ENCODE peak calls at places on chromosomes 4 and X, in eight cellular contexts. D is gastrocnemius medialis, Q is hepatocyte, G is lung, L is Peyer's patch, K is cardiac muscle cell, Y is fibroblast of lung, W is ascending aorta. R is an unnamed sample. For H3K9me3, the result is how much of the 10 kb centered on the place peaks cover.

GRCh38 chr4:82423245-82424054 is 6.8 kb downstream of the HNRNPDL start:
- DNase-seq in D (no peak), Q (no peak), G (no peak), L (no peak), K (no peak), Y (peak), W (no peak), R (no peak)

GRCh38 chr4:139660518-139661149 is 5.0 kb upstream of the MGST2 start:
- DNase-seq in D (no peak), Q (peak), G (no peak), L (peak), K (peak), Y (no peak), W (no peak), R (no peak)

GRCh38 chrX:129682979-129683378 is 28.2 kb upstream of the APLN start:
- DNase-seq in D (no peak), Q (no peak), G (no peak), L (no peak), K (no peak), Y (no peak), W (no peak), R (no peak)

GRCh38 chr4:113012776-113013175 is 36.7 kb upstream of the ANK2 start:
- DNase-seq in D (no peak), Q (peak), G (no peak), L (no peak), K (no peak), Y (peak), W (no peak), R (no peak)

GRCh38 chr4:181301735-181302380 is 941.3 kb upstream of the TENM3 start:
- DNase-seq in D (no peak), Q (peak), G (no peak), L (peak), K (peak), Y (peak), W (no peak), R (no peak)

GRCh38 chr4:41692717-41693345 is 55.7 kb downstream of the PHOX2B start:
- DNase-seq in D (no peak), Q (peak), G (peak), L (peak), K (peak), Y (peak), W (no peak), R (no peak)

GRCh38 chrX:97898798-97899197 is 1015.1 kb downstream of the RPA4 start:
- DNase-seq in D (no peak), Q (no peak), G (no peak), L (no peak), K (no peak), Y (peak), W (no peak), R (no peak)

GRCh38 chr4:8164194-8164565 is 5.6 kb upstream of the ABLIM2 start:
- DNase-seq in D (peak), Q (no peak), G (no peak), L (no peak), K (no peak), Y (no peak), W (no peak), R (no peak)

GRCh38 chr4:17301869-17302268 is 210.0 kb downstream of the QDPR start:
- DNase-seq in D (no peak), Q (no peak), G (no peak), L (no peak), K (no peak), Y (no peak), W (no peak), R (no peak)

GRCh38 chr4:180380733-180381132 is 1862.5 kb upstream of the TENM3 start:
- DNase-seq in D (no peak), Q (no peak), G (no peak), L (no peak), K (no peak), Y (peak), W (no peak), R (no peak)

GRCh38 chr4:167930171-167930570 is 162.2 kb upstream of the ANXA10 start:
- DNase-seq in D (no peak), Q (no peak), G (no peak), L (no peak), K (no peak), Y (no peak), W (no peak), R (no peak)

GRCh38 chrX:147485207-147485606 is 426.5 kb upstream of the FMR1 start:
- DNase-seq in D (no peak), Q (no peak), G (no peak), L (no peak), K (no peak), Y (no peak), W (no peak), R (no peak)

GRCh38 chr4:8213121-8213520 is 14.0 kb downstream of the SH3TC1 start:
- DNase-seq in D (no peak), Q (no peak), G (no peak), L (no peak), K (no peak), Y (no peak), W (no peak), R (no peak)

GRCh38 chrX:136635235-136635634 is 12.7 kb upstream of the CD40LG start:
- DNase-seq in D (no peak), Q (no peak), G (no peak), L (no peak), K (no peak), Y (no peak), W (no peak), R (no peak)

GRCh38 chrX:16113978-16114554 is 9.3 kb upstream of the GRPR start:
- DNase-seq in D (no peak), Q (no peak), G (no peak), L (no peak), K (peak), Y (no peak), W (no peak), R (no peak)

GRCh38 chrX:3994315-3994714 is 280.9 kb upstream of the PRKX start:
- DNase-seq in D (no peak), Q (no peak), G (no peak), L (no peak), K (no peak), Y (no peak), W (no peak), R (no peak)

GRCh38 chr4:161702287-161702686 is 461.5 kb downstream of the FSTL5 start:
- DNase-seq in D (no peak), Q (no peak), G (no peak), L (no peak), K (no peak), Y (no peak), W (no peak), R (no peak)

GRCh38 chr4:139184129-139184528 is 7.1 kb upstream of the ELF2 start:
- DNase-seq in D (no peak), Q (peak), G (no peak), L (no peak), K (peak), Y (peak), W (no peak), R (no peak)

GRCh38 chrX:16222123-16222522 is 54.8 kb downstream of the MAGEB17 start:
- DNase-seq in D (no peak), Q (no peak), G (no peak), L (no peak), K (peak), Y (peak), W (no peak), R (no peak)

GRCh38 chr4:184400375-184400870 is 73.9 kb downstream of the IRF2 start:
- DNase-seq in D (no peak), Q (no peak), G (no peak), L (no peak), K (peak), Y (peak), W (peak), R (no peak)

GRCh38 chrX:135112096-135112729 is 8.1 kb downstream of the ETDB start:
- DNase-seq in D (no peak), Q (peak), G (no peak), L (peak), K (peak), Y (peak), W (no peak), R (no peak)

GRCh38 chrX:63889001-63889400 is 104.0 kb upstream of the ARHGEF9 start:
- DNase-seq in D (no peak), Q (no peak), G (no peak), L (no peak), K (no peak), Y (peak), W (no peak), R (no peak)

GRCh38 chr4:39682133-39682532 is 15.8 kb upstream of the UBE2K start:
- DNase-seq in D (no peak), Q (no peak), G (no peak), L (no peak), K (no peak), Y (no peak), W (no peak), R (no peak)

GRCh38 chr4:140152015-140152703 is 1.8 kb downstream of the MAML3 start:
- DNase-seq in D (peak), Q (peak), G (peak), L (peak), K (no peak), Y (no peak), W (peak), R (peak)

GRCh38 chr4:118981839-118982381 is 93.3 kb downstream of the SYNPO2 start:
- DNase-seq in D (peak), Q (peak), G (peak), L (peak), K (peak), Y (peak), W (peak), R (peak)

GRCh38 chrX:134764202-134764785 is 106.0 kb upstream of the PLAC1 start:
- DNase-seq in D (no peak), Q (no peak), G (no peak), L (no peak), K (peak), Y (peak), W (no peak), R (no peak)

GRCh38 chr4:52032005-52032404 is 6.1 kb downstream of the SGCB start:
- DNase-seq in D (no peak), Q (no peak), G (no peak), L (no peak), K (no peak), Y (no peak), W (no peak), R (no peak)

GRCh38 chr4:76850010-76850441 is 47.9 kb downstream of the SOWAHB start:
- DNase-seq in D (no peak), Q (peak), G (no peak), L (peak), K (peak), Y (peak), W (no peak), R (no peak)

GRCh38 chr4:112252234-112252633 is 20.6 kb downstream of the AP1AR start:
- DNase-seq in D (no peak), Q (no peak), G (no peak), L (no peak), K (no peak), Y (no peak), W (no peak), R (no peak)

GRCh38 chrX:40169193-40170086 is 71.7 kb upstream of the BCOR start:
- DNase-seq in D (no peak), Q (peak), G (no peak), L (peak), K (peak), Y (peak), W (peak), R (peak)

GRCh38 chr4:136505020-136505419 is 1027.3 kb downstream of the PCDH18 start:
- DNase-seq in D (no peak), Q (no peak), G (no peak), L (no peak), K (no peak), Y (peak), W (no peak), R (no peak)

GRCh38 chr4:41661447-41662076 is 87.0 kb downstream of the PHOX2B start:
- DNase-seq in D (peak), Q (peak), G (peak), L (peak), K (peak), Y (peak), W (peak), R (peak)

GRCh38 chrX:139204903-139205667 is 325.5 kb upstream of the F9 start:
- DNase-seq in D (peak), Q (peak), G (no peak), L (peak), K (no peak), Y (peak), W (no peak), R (no peak)

GRCh38 chrX:56726609-56727008 is 2.4 kb upstream of the NBDY start:
- DNase-seq in D (no peak), Q (peak), G (no peak), L (peak), K (peak), Y (peak), W (no peak), R (no peak)

GRCh38 chr4:52358855-52359254 is 300.2 kb downstream of the USP46 start:
- DNase-seq in D (no peak), Q (no peak), G (no peak), L (no peak), K (peak), Y (no peak), W (no peak), R (no peak)

GRCh38 chr4:117429061-117429460 is 343.7 kb upstream of the TRAM1L1 start:
- DNase-seq in D (no peak), Q (no peak), G (no peak), L (no peak), K (no peak), Y (no peak), W (no peak), R (no peak)

GRCh38 chr4:9921326-9921725 is 100.0 kb downstream of the SLC2A9 start:
- DNase-seq in D (no peak), Q (no peak), G (no peak), L (no peak), K (no peak), Y (no peak), W (no peak), R (no peak)

GRCh38 chrX:55109304-55109703 is 20.5 kb downstream of the PAGE2 start:
- DNase-seq in D (no peak), Q (no peak), G (no peak), L (no peak), K (peak), Y (no peak), W (no peak), R (no peak)

GRCh38 chr4:186169333-186169941 is 21.9 kb upstream of the CYP4V2 start:
- DNase-seq in D (no peak), Q (peak), G (no peak), L (no peak), K (no peak), Y (no peak), W (no peak), R (no peak)

GRCh38 chrX:129698150-129698549 is 40.6 kb upstream of the XPNPEP2 start:
- DNase-seq in D (no peak), Q (no peak), G (no peak), L (no peak), K (no peak), Y (no peak), W (no peak), R (no peak)

DNA sequence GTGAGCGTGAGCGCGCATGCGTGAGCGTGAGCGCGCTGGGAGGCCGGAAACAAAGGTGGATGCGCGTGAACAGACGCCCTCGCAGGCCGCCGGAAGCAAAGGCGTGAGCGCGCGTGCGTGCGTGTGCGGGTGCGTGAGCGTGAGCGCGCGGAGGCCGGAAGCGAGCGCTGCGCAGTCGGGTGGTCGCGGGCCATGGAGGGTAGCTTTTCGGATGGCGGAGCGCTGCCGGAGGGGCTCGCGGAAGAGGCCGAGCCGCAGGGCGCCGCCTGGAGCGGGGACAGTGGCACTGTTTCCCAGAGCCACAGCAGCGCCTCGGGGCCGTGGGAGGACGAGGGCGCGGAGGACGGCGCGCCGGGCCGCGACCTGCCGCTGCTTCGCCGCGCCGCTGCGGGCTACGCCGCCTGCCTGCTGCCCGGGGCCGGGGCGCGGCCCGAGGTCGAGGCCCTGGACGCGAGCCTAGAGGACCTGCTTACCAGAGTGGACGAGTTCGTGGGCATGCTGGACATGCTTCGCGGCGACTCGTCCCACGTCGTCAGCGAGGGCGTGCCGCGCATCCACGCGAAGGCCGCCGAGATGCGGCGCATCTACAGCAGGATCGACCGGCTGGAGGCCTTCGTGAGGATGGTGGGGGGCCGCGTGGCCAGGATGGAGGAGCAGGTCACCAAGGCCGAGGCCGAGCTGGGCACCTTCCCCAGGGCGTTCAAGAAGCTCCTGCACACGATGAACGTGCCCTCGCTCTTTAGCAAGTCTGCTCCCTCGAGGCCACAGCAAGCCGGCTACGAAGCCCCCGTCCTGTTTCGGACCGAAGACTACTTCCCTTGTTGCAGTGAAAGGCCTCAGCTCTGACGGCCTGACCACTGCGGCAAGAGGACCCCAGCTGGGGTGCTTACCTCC is at the start of gene BLOC1S4:
- DNase-seq in D (peak), Q (peak), G (peak), L (peak), K (peak), Y (peak), W (peak), R (peak)
- H3K9me3 ChIP-seq in D (under half), Q (under half), G (under half), L (under half), K (under half), Y (under half), W (under half), R (under half)

GRCh38 chr4:156734965-156735895 is 236.4 kb downstream of the PDGFC start:
- DNase-seq in D (no peak), Q (no peak), G (no peak), L (no peak), K (no peak), Y (peak), W (no peak), R (no peak)

GRCh38 chr4:156733582-156733981 is 238.0 kb downstream of the PDGFC start:
- DNase-seq in D (no peak), Q (no peak), G (no peak), L (no peak), K (no peak), Y (no peak), W (no peak), R (no peak)

DNA sequence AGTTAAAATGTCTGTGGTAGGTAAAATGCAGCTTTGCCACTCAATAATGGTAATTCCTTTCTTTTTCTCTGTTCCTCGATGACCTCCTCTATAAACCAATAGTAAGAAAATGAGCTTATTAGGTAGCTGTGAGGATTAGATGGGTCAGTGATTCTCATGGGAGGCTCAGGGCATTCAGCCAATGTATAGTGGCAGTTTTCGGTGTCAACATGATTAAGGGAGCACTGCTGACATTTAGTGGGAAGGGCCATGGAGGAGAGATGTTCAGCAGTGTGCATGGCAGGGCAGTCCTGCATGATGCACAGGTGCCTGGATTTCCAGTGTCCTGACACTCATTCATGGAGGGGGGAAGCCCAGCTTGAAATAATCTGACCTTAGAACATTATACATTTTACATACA is 232.8 kb downstream of the PDGFC start:
- DNase-seq in D (no peak), Q (no peak), G (no peak), L (no peak), K (no peak), Y (no peak), W (no peak), R (no peak)
- H3K9me3 ChIP-seq in D (under half), Q (under half), G (under half), L (under half), K (under half), Y (under half), W (under half), R (under half)

GRCh38 chr4:73161527-73162185 is 92.1 kb upstream of the COX18 start:
- DNase-seq in D (no peak), Q (no peak), G (no peak), L (no peak), K (no peak), Y (peak), W (no peak), R (no peak)

GRCh38 chr4:73170518-73171198 is 87.9 kb downstream of the ANKRD17 start:
- DNase-seq in D (no peak), Q (no peak), G (no peak), L (no peak), K (no peak), Y (no peak), W (no peak), R (no peak)

GRCh38 chr4:73172166-73172565 is 86.4 kb downstream of the ANKRD17 start:
- DNase-seq in D (no peak), Q (no peak), G (no peak), L (no peak), K (peak), Y (peak), W (no peak), R (no peak)

GRCh38 chr4:73166212-73166611 is 92.4 kb downstream of the ANKRD17 start:
- DNase-seq in D (no peak), Q (no peak), G (no peak), L (no peak), K (no peak), Y (no peak), W (no peak), R (no peak)
- H3K9me3 ChIP-seq in D (under half), Q (under half), G (under half), L (under half), K (under half), Y (under half), W (under half), R (under half)

GRCh38 chrX:67338262-67338661 is 205.6 kb upstream of the AR start:
- DNase-seq in D (no peak), Q (no peak), G (no peak), L (no peak), K (no peak), Y (no peak), W (no peak), R (no peak)

GRCh38 chrX:67328496-67328895 is 215.3 kb upstream of the AR start:
- DNase-seq in D (no peak), Q (no peak), G (no peak), L (no peak), K (no peak), Y (no peak), W (no peak), R (no peak)

GRCh38 chrX:67334323-67334722 is 209.5 kb upstream of the AR start:
- DNase-seq in D (no peak), Q (no peak), G (no peak), L (no peak), K (no peak), Y (no peak), W (no peak), R (no peak)
- H3K9me3 ChIP-seq in D (under half), Q (under half), G (under half), L (under half), K (under half), Y (under half), W (under half), R (under half)

DNA sequence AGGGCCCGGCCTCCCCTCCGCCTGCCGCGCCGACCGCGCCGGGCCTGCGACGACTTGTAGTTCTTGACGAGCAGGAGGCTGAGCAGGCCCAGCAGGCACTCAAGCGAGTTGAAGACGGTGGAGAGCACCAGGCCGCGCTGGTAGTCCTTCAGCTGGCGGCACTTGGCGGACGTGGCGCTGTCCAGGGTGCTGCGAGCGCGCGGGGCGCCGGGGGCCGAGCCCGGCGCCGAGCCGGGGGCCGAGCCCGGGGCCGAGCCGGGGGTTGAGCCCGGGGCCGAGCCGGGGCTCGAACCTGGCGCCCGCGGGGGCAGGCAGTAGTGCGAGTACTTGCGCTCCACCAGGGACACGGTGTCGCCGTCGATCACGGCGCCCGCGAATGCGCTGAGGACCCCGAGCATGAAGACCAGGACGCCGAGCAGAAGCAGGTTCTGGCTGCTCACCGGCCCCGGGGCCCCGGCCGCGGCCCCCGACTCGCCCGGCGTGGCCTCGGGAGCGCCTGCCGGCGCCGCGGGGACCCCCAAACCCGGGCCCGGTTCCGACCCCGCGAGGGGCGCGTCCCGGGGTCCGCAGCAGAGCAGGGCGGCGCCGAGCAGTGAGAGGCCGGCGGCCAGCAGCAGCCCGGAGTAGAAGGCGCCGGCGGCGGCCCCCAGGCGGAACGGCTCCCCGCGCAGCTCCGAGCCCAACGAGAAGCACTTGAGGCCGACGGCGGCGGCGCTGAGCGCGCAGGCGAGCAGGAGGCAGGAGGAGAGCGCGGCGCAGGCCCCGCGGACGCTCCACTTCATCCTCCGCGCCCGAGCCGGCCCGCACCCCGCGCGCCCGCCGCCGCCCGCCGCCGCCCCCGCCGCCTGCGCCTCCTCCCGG is 584 bp downstream of the TMEM271 start:
- DNase-seq in D (no peak), Q (peak), G (peak), L (no peak), K (peak), Y (peak), W (no peak), R (no peak)
- H3K9me3 ChIP-seq in D (under half), Q (under half), G (under half), L (under half), K (under half), Y (under half), W (under half), R (under half)

R was measured in T-helper 17 cell.